ENCODE peak calls at places on chromosome 5, in eight cellular contexts. H is upper lobe of left lung, W is GM12878, Y is suprapubic skin, T is transverse colon, X is ovary, O is tibial nerve, V is sigmoid colon. U is an unnamed sample. For H3K27me3, the result is how much of the 10 kb centered on the place peaks cover.

GRCh38 chr5:72659726-72660125 is 152.5 kb upstream of the ZNF366 start:
- DNase-seq in H (no peak), W (no peak), Y (no peak), T (no peak), X (no peak), O (no peak), V (no peak), U (no peak)

GRCh38 chr5:56479701-56480304 is 246.7 kb upstream of the ANKRD55 start:
- DNase-seq in H (no peak), W (peak), Y (no peak), T (no peak), X (peak), O (no peak), V (no peak), U (no peak)

GRCh38 chr5:104952876-104953275 is 1390.3 kb upstream of the NUDT12 start:
- DNase-seq in H (no peak), W (no peak), Y (no peak), T (no peak), X (no peak), O (no peak), V (no peak), U (no peak)

GRCh38 chr5:102152906-102153787 is 142.9 kb downstream of the SLCO4C1 start:
- DNase-seq in H (no peak), W (no peak), Y (no peak), T (no peak), X (no peak), O (no peak), V (no peak), U (no peak)

GRCh38 chr5:93189707-93190120 is 391.3 kb downstream of the NR2F1-AS1 start:
- DNase-seq in H (no peak), W (no peak), Y (no peak), T (no peak), X (no peak), O (no peak), V (no peak), U (no peak)

GRCh38 chr5:142856269-142856668 is 86.1 kb downstream of the ARHGAP26 start:
- DNase-seq in H (no peak), W (no peak), Y (no peak), T (no peak), X (no peak), O (no peak), V (no peak), U (no peak)

GRCh38 chr5:1431896-1432295 is 13.3 kb downstream of the SLC6A3 start:
- DNase-seq in H (no peak), W (no peak), Y (no peak), T (no peak), X (no peak), O (no peak), V (no peak), U (no peak)

GRCh38 chr5:170570492-170570891 is 66.7 kb downstream of the KCNIP1 start:
- DNase-seq in H (no peak), W (no peak), Y (no peak), T (no peak), X (no peak), O (no peak), V (no peak), U (no peak)

GRCh38 chr5:36696059-36696673 is 89.8 kb downstream of the SLC1A3 start:
- DNase-seq in H (peak), W (no peak), Y (no peak), T (peak), X (peak), O (peak), V (peak), U (no peak)

GRCh38 chr5:168592014-168592368 is 12.8 kb upstream of the PANK3 start:
- DNase-seq in H (no peak), W (no peak), Y (no peak), T (peak), X (no peak), O (peak), V (no peak), U (no peak)

GRCh38 chr5:132265336-132266030 is 8.0 kb downstream of the PDLIM4 start:
- DNase-seq in H (no peak), W (no peak), Y (no peak), T (peak), X (peak), O (peak), V (peak), U (peak)
- TF ChIP-seq POLR2A in H (no peak), W (no peak), Y (no peak), T (no peak), X (peak), O (peak), V (no peak), U (peak)

GRCh38 chr5:111834926-111835599 is 78.1 kb upstream of the NREP start:
- DNase-seq in H (no peak), W (no peak), Y (no peak), T (no peak), X (no peak), O (no peak), V (no peak), U (no peak)
- TF ChIP-seq EP300 in H (no peak), W (no peak), Y (no peak), T (no peak), X (no peak), O (no peak), V (no peak), U (no peak)

GRCh38 chr5:3195991-3196390 is 399.6 kb upstream of the IRX1 start:
- DNase-seq in H (no peak), W (no peak), Y (no peak), T (no peak), X (no peak), O (no peak), V (no peak), U (peak)
- H3K27me3 ChIP-seq in H (under half), W (under half), Y (under half), T (under half), X (under half), O (under half), V (under half), U (under half)

GRCh38 chr5:154038604-154039457 is at the start of the genes FAM114A2 and MFAP3:
- DNase-seq in H (peak), W (peak), Y (peak), T (peak), X (peak), O (peak), V (peak), U (peak)
- TF ChIP-seq POLR2A in H (peak), W (peak), Y (peak), T (peak), X (peak), O (peak), V (peak), U (peak)

DNA sequence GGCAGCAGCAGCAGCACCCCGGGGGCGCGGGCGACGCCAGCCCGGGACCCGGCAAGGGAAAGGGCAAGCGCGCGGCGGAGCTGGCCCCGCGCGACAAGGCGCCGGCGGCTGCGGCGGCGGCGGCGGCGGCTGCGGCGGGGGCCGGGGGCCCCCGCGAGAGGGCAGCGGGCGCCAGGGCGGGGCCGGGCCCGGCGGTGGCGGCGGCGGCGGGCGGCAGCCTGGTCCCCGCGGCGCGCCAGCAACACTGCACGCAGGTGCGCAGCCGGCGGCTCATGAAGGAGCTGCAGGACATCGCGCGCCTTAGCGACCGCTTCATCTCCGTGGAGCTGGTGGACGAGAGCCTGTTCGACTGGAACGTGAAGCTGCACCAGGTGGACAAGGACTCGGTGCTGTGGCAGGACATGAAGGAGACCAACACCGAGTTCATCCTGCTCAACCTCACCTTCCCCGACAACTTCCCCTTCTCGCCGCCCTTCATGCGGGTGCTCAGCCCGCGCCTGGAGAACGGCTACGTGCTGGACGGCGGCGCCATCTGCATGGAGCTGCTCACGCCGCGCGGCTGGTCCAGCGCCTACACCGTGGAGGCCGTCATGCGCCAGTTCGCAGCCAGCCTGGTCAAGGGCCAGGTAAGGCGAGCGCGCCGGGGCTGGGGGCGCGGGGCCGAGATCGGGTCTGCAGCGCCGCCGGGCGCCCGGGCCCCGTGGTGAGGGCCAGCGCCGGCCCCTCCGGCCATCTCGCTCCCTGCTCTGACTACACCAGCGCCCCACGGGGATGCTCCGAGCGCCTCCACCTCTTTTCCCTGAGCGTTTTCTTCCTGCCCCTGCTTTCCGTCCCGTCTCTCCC is at the start of gene UBE2QL1:
- DNase-seq in H (no peak), W (no peak), Y (no peak), T (peak), X (peak), O (no peak), V (no peak), U (no peak)
- TF ChIP-seq EP300 in H (no peak), W (no peak), Y (no peak), T (no peak), X (no peak), O (no peak), V (no peak), U (no peak)

GRCh38 chr5:132492386-132492785 is 1.8 kb upstream of the IRF1 start:
- DNase-seq in H (no peak), W (no peak), Y (no peak), T (peak), X (no peak), O (peak), V (no peak), U (peak)
- H3K27me3 ChIP-seq in H (under half), W (under half), Y (under half), T (under half), X (under half), O (under half), V (under half), U (under half)

GRCh38 chr5:124665625-124666024 is 80.8 kb downstream of the ZNF608 start:
- DNase-seq in H (no peak), W (no peak), Y (no peak), T (no peak), X (no peak), O (no peak), V (no peak), U (no peak)
- TF ChIP-seq POLR2A in H (no peak), W (no peak), Y (no peak), T (no peak), X (no peak), O (no peak), V (no peak), U (no peak)

DNA sequence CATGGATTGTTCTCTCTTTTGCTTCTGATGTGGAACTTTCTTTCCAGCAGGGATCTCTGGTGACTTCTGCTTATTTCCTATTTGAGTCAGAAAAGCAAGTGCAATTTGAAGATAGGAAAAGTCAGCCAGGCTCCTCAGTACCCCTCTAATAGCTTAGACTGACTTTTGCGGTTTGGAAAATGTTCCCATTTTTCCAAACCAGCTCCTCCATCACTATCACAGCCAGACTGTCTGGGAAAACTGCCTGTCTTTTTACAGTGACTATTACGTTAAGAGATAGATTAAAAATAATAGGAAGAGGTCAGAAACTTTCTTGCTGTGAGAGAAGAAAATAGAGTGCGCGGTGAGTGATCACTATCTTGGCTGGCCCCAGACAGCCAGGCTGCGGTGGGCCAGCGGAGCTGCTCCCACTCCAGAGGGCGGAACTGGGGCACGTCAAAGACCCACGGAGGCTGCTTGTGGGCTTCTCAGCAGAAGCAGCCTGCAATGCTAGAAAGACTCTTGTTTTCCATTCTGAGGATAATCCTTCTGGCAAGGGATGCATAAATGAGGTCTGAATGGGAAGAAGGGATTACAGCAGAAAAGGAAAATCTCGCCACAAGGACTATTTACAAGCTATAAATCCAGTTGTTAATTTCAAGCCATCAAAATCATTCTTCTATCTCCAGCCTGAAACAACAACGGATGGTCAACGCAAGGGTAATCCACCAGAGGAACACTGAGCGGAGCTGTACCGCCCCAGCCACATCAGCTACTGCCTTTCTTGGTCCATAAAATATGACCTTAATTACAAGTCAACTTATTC is 151.0 kb upstream of the MSX2 start:
- DNase-seq in H (no peak), W (no peak), Y (no peak), T (no peak), X (no peak), O (no peak), V (no peak), U (no peak)
- TF ChIP-seq EP300 in H (no peak), W (no peak), Y (no peak), T (no peak), X (no peak), O (no peak), V (no peak), U (no peak)

GRCh38 chr5:38166832-38167231 is 91.5 kb upstream of the EGFLAM start:
- DNase-seq in H (no peak), W (no peak), Y (no peak), T (no peak), X (no peak), O (no peak), V (no peak), U (no peak)
- H3K27me3 ChIP-seq in H (under half), W (under half), Y (under half), T (under half), X (under half), O (under half), V (under half), U (under half)

U was measured in esophagus muscularis mucosa.